ENCODE peak calls at places on chromosomes 6 and 20, in seven cellular contexts. V, U, T, R, L, W and D are unnamed samples.

GRCh38 chr6:127207591-127208120 is 59.0 kb upstream of the RNF146 start:
- DNase-seq in V (no peak), U (no peak), T (peak), R (no peak), L (no peak), W (no peak), D (peak)

GRCh38 chr6:30490031-30490876 is 945 bp downstream of the HLA-E start:
- DNase-seq in V (no peak), U (no peak), T (peak), R (peak), L (no peak), W (peak), D (no peak)

GRCh38 chr6:47944846-47945245 is 163.0 kb downstream of the OPN5 start:
- DNase-seq in V (no peak), U (no peak), T (no peak), R (no peak), L (no peak), W (no peak), D (no peak)

GRCh38 chr6:89984926-89985743 is 90.9 kb downstream of the GJA10 start:
- DNase-seq in V (peak), U (no peak), T (peak), R (peak), L (no peak), W (no peak), D (no peak)

GRCh38 chr6:71299541-71300470 is 11.2 kb downstream of the OGFRL1 start:
- DNase-seq in V (no peak), U (no peak), T (no peak), R (no peak), L (no peak), W (no peak), D (no peak)

GRCh38 chr6:32972353-32973143 is 4.2 kb downstream of the BRD2 start:
- DNase-seq in V (no peak), U (no peak), T (peak), R (no peak), L (no peak), W (no peak), D (no peak)

GRCh38 chr20:22342410-22342809 is 242.0 kb downstream of the FOXA2 start:
- DNase-seq in V (no peak), U (no peak), T (no peak), R (no peak), L (no peak), W (no peak), D (no peak)

GRCh38 chr6:24947636-24948035 is 11.9 kb upstream of the RIPOR2 start:
- DNase-seq in V (no peak), U (no peak), T (no peak), R (no peak), L (no peak), W (no peak), D (no peak)

GRCh38 chr6:133546098-133546497 is 304.9 kb downstream of the EYA4 start:
- DNase-seq in V (no peak), U (no peak), T (no peak), R (no peak), L (no peak), W (no peak), D (no peak)

GRCh38 chr20:57476641-57477461 is 48.1 kb downstream of the CTCFL start:
- DNase-seq in V (no peak), U (no peak), T (no peak), R (no peak), L (no peak), W (no peak), D (no peak)